ENCODE peak calls at places on chromosomes 3 and 15, in four cellular contexts. One of them, this sample, is unnamed.

GRCh38 chr3:126914226-126914625 is 68.7 kb upstream of the PLXNA1 start:
- DNase-seq in AG09309: no peak
- DNase-seq in sigmoid colon: no peak
- DNase-seq in BE2C: no peak
- DNase-seq in this sample: no peak

GRCh38 chr15:82298520-82298919 is 35.9 kb downstream of the SAXO2 start:
- DNase-seq in AG09309: no peak
- DNase-seq in sigmoid colon: no peak
- DNase-seq in BE2C: no peak
- DNase-seq in this sample: no peak

GRCh38 chr15:45393851-45394250 is 15.5 kb upstream of the GATM start:
- DNase-seq in AG09309: no peak
- DNase-seq in sigmoid colon: no peak
- DNase-seq in BE2C: no peak
- DNase-seq in this sample: no peak

GRCh38 chr3:13268961-13269391 is 151.1 kb downstream of the NUP210 start:
- DNase-seq in AG09309: no peak
- DNase-seq in sigmoid colon: no peak
- DNase-seq in BE2C: peak; percentile 26
- DNase-seq in this sample: no peak

GRCh38 chr3:52062499-52062898 is 6.1 kb upstream of the DUSP7 start:
- DNase-seq in AG09309: peak; percentile 73
- DNase-seq in sigmoid colon: no peak
- DNase-seq in BE2C: no peak
- DNase-seq in this sample: peak; percentile 91

GRCh38 chr3:65761431-65761830 is 277.3 kb downstream of the MAGI1 start:
- DNase-seq in AG09309: no peak
- DNase-seq in sigmoid colon: no peak
- DNase-seq in BE2C: no peak
- DNase-seq in this sample: no peak

GRCh38 chr15:64877435-64877834 is 34.3 kb upstream of the ANKDD1A start:
- DNase-seq in AG09309: no peak
- DNase-seq in sigmoid colon: peak; percentile 86
- DNase-seq in BE2C: no peak
- DNase-seq in this sample: no peak

GRCh38 chr15:95087253-95087609 is 855.9 kb downstream of the MCTP2 start:
- DNase-seq in AG09309: no peak
- DNase-seq in sigmoid colon: no peak
- DNase-seq in BE2C: no peak
- DNase-seq in this sample: peak; percentile 33

GRCh38 chr3:164397462-164397861 is 680.8 kb downstream of the SI start:
- DNase-seq in AG09309: no peak
- DNase-seq in sigmoid colon: no peak
- DNase-seq in BE2C: no peak
- DNase-seq in this sample: no peak

GRCh38 chr15:70486451-70487379 is 276.6 kb downstream of the UACA start:
- DNase-seq in AG09309: peak; percentile 84
- DNase-seq in sigmoid colon: peak; percentile 77
- DNase-seq in BE2C: no peak
- DNase-seq in this sample: peak; percentile 98

GRCh38 chr3:42763023-42763422 is 10.0 kb downstream of the CCDC13 start:
- DNase-seq in AG09309: no peak
- DNase-seq in sigmoid colon: no peak
- DNase-seq in BE2C: no peak
- DNase-seq in this sample: no peak

GRCh38 chr3:131728898-131729297 is 226.1 kb upstream of the MRPL3 start:
- DNase-seq in AG09309: no peak
- DNase-seq in sigmoid colon: no peak
- DNase-seq in BE2C: peak; percentile 66
- DNase-seq in this sample: no peak

GRCh38 chr3:192825657-192826200 is 91.9 kb downstream of the MB21D2 start:
- DNase-seq in AG09309: no peak
- DNase-seq in sigmoid colon: no peak
- DNase-seq in BE2C: no peak
- DNase-seq in this sample: no peak

GRCh38 chr15:62904511-62904910 is 138.0 kb upstream of the TPM1 start:
- DNase-seq in AG09309: no peak
- DNase-seq in sigmoid colon: no peak
- DNase-seq in BE2C: no peak
- DNase-seq in this sample: no peak

GRCh38 chr3:16048435-16049318 is 125.8 kb upstream of the GALNT15 start:
- DNase-seq in AG09309: no peak
- DNase-seq in sigmoid colon: peak; percentile 82
- DNase-seq in BE2C: peak; percentile 38
- DNase-seq in this sample: peak; percentile 81

GRCh38 chr3:128076783-128077624 is 24.8 kb downstream of the SEC61A1 start:
- DNase-seq in AG09309: no peak
- DNase-seq in sigmoid colon: no peak
- DNase-seq in BE2C: peak; percentile 33
- DNase-seq in this sample: no peak

GRCh38 chr3:52620580-52620979 is 65.1 kb downstream of the PBRM1 start:
- DNase-seq in AG09309: no peak
- DNase-seq in sigmoid colon: no peak
- DNase-seq in BE2C: no peak
- DNase-seq in this sample: no peak

GRCh38 chr15:88803241-88803919 is at the start of gene ACAN:
- DNase-seq in AG09309: no peak
- DNase-seq in sigmoid colon: no peak
- DNase-seq in BE2C: no peak
- DNase-seq in this sample: no peak

GRCh38 chr3:139870000-139870675 is 64.8 kb upstream of the CLSTN2 start:
- DNase-seq in AG09309: no peak
- DNase-seq in sigmoid colon: no peak
- DNase-seq in BE2C: no peak
- DNase-seq in this sample: no peak

GRCh38 chr3:114666613-114667012 is 372.8 kb downstream of the TIGIT start:
- DNase-seq in AG09309: no peak
- DNase-seq in sigmoid colon: no peak
- DNase-seq in BE2C: no peak
- DNase-seq in this sample: no peak

GRCh38 chr3:81378552-81379288 is 382.7 kb downstream of the GBE1 start:
- DNase-seq in AG09309: no peak
- DNase-seq in sigmoid colon: no peak
- DNase-seq in BE2C: no peak
- DNase-seq in this sample: no peak

GRCh38 chr3:18738393-18739097 is 313.4 kb upstream of the SATB1 start:
- DNase-seq in AG09309: no peak
- DNase-seq in sigmoid colon: no peak
- DNase-seq in BE2C: no peak
- DNase-seq in this sample: no peak

GRCh38 chr3:183116051-183116614 is 16.8 kb upstream of the MCCC1 start:
- DNase-seq in AG09309: no peak
- DNase-seq in sigmoid colon: no peak
- DNase-seq in BE2C: peak; percentile 76
- DNase-seq in this sample: no peak

GRCh38 chr15:101001796-101002195 is 82.6 kb downstream of the LRRK1 start:
- DNase-seq in AG09309: no peak
- DNase-seq in sigmoid colon: no peak
- DNase-seq in BE2C: no peak
- DNase-seq in this sample: no peak

GRCh38 chr3:11272913-11273574 is 847 bp downstream of the ATG7 start:
- DNase-seq in AG09309: no peak
- DNase-seq in sigmoid colon: no peak
- DNase-seq in BE2C: no peak
- DNase-seq in this sample: no peak

GRCh38 chr15:98518823-98519561 is 129.3 kb upstream of the IGF1R start:
- DNase-seq in AG09309: peak; percentile 35
- DNase-seq in sigmoid colon: peak; percentile 78
- DNase-seq in BE2C: peak; percentile 63
- DNase-seq in this sample: peak; percentile 73

GRCh38 chr3:130854208-130854864 is 39.5 kb upstream of the ATP2C1 start:
- DNase-seq in AG09309: no peak
- DNase-seq in sigmoid colon: no peak
- DNase-seq in BE2C: no peak
- DNase-seq in this sample: no peak

GRCh38 chr15:48473667-48474066 is 142.4 kb downstream of the DUT start:
- DNase-seq in AG09309: no peak
- DNase-seq in sigmoid colon: no peak
- DNase-seq in BE2C: no peak
- DNase-seq in this sample: no peak

GRCh38 chr15:33490703-33491102 is 179.9 kb downstream of the RYR3 start:
- DNase-seq in AG09309: no peak
- DNase-seq in sigmoid colon: no peak
- DNase-seq in BE2C: no peak
- DNase-seq in this sample: no peak

GRCh38 chr15:100891316-100892012 is 11.8 kb downstream of the ALDH1A3 start:
- DNase-seq in AG09309: no peak
- DNase-seq in sigmoid colon: peak; percentile 58
- DNase-seq in BE2C: no peak
- DNase-seq in this sample: no peak

GRCh38 chr15:75195122-75195765 is 6.4 kb upstream of the C15orf39 start:
- DNase-seq in AG09309: no peak
- DNase-seq in sigmoid colon: no peak
- DNase-seq in BE2C: peak; percentile 89
- DNase-seq in this sample: no peak

GRCh38 chr3:159762238-159762637 is 226.4 kb upstream of the IL12A start:
- DNase-seq in AG09309: peak; percentile 20
- DNase-seq in sigmoid colon: no peak
- DNase-seq in BE2C: no peak
- DNase-seq in this sample: no peak

GRCh38 chr3:24069045-24069444 is 124.0 kb downstream of the NR1D2 start:
- DNase-seq in AG09309: no peak
- DNase-seq in sigmoid colon: peak; percentile 71
- DNase-seq in BE2C: no peak
- DNase-seq in this sample: no peak
- TF ChIP-seq CTCF in AG09309: no peak
- TF ChIP-seq CTCF in sigmoid colon: no peak
- TF ChIP-seq CTCF in BE2C: no peak
- TF ChIP-seq CTCF in this sample: no peak

GRCh38 chr3:71725279-71725991 is at the start of gene EIF4E3:
- DNase-seq in AG09309: no peak
- DNase-seq in sigmoid colon: peak; percentile 70
- DNase-seq in BE2C: peak; percentile 50
- DNase-seq in this sample: no peak

GRCh38 chr3:71722693-71723092 is 2.5 kb downstream of the EIF4E3 start:
- DNase-seq in AG09309: no peak
- DNase-seq in sigmoid colon: no peak
- DNase-seq in BE2C: no peak
- DNase-seq in this sample: no peak

GRCh38 chr3:71724171-71724453 is 1.1 kb downstream of the EIF4E3 start:
- DNase-seq in AG09309: no peak
- DNase-seq in sigmoid colon: no peak
- DNase-seq in BE2C: no peak
- DNase-seq in this sample: no peak

GRCh38 chr3:71724584-71725278 is 471 bp downstream of the EIF4E3 start:
- DNase-seq in AG09309: no peak
- DNase-seq in sigmoid colon: peak; percentile 73
- DNase-seq in BE2C: peak; percentile 53
- DNase-seq in this sample: no peak

GRCh38 chr3:71723452-71724170 is 1.6 kb downstream of the EIF4E3 start:
- DNase-seq in AG09309: no peak
- DNase-seq in sigmoid colon: no peak
- DNase-seq in BE2C: no peak
- DNase-seq in this sample: no peak
- H3K4me3 ChIP-seq in AG09309: no peak overlapping the region
- H3K4me3 ChIP-seq in sigmoid colon: peak overlapping the region; percentile 94
- H3K4me3 ChIP-seq in BE2C: no peak overlapping the region
- H3K4me3 ChIP-seq in this sample: no peak overlapping the region

GRCh38 chr15:47194718-47195117 is 522.6 kb upstream of the SEMA6D start:
- DNase-seq in AG09309: no peak
- DNase-seq in sigmoid colon: no peak
- DNase-seq in BE2C: no peak
- DNase-seq in this sample: peak; percentile 54
- TF ChIP-seq CTCF in AG09309: peak; percentile 24
- TF ChIP-seq CTCF in sigmoid colon: no peak
- TF ChIP-seq CTCF in BE2C: peak; percentile 58
- TF ChIP-seq CTCF in this sample: peak; percentile 51

GRCh38 chr15:36814085-36814484 is 234.7 kb downstream of the CDIN1 start:
- DNase-seq in AG09309: no peak
- DNase-seq in sigmoid colon: no peak
- DNase-seq in BE2C: no peak
- DNase-seq in this sample: no peak

GRCh38 chr15:36814708-36815107 is 235.3 kb downstream of the CDIN1 start:
- DNase-seq in AG09309: no peak
- DNase-seq in sigmoid colon: no peak
- DNase-seq in BE2C: no peak
- DNase-seq in this sample: peak; percentile 14

GRCh38 chr15:36817776-36818175 is 238.3 kb downstream of the CDIN1 start:
- DNase-seq in AG09309: no peak
- DNase-seq in sigmoid colon: no peak
- DNase-seq in BE2C: no peak
- DNase-seq in this sample: no peak

DNA sequence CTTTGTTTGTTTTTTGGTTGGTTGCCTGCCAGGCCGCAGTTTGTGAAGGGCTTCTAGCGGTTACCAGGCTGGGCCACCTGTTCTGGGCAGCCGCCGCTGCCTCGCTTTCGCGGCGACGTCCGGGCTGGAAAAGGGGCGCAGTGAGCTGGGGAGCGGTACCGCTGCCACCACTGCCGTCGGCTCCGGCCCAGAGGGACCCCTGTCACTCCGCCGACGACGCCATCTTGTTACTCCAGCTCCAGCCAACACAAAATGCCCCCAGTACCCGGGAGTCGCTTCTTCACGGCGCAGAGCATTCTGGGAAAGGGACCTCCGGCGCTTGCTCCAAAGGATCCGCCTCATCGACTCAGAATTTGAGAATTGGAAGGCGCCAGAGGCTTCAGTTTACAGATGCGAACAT is 238.8 kb downstream of the CDIN1 start:
- DNase-seq in AG09309: no peak
- DNase-seq in sigmoid colon: no peak
- DNase-seq in BE2C: no peak
- DNase-seq in this sample: no peak
- H3K4me3 ChIP-seq in AG09309: peak overlapping the region; percentile 46
- H3K4me3 ChIP-seq in sigmoid colon: no peak overlapping the region
- H3K4me3 ChIP-seq in BE2C: no peak overlapping the region
- H3K4me3 ChIP-seq in this sample: no peak overlapping the region

DNA sequence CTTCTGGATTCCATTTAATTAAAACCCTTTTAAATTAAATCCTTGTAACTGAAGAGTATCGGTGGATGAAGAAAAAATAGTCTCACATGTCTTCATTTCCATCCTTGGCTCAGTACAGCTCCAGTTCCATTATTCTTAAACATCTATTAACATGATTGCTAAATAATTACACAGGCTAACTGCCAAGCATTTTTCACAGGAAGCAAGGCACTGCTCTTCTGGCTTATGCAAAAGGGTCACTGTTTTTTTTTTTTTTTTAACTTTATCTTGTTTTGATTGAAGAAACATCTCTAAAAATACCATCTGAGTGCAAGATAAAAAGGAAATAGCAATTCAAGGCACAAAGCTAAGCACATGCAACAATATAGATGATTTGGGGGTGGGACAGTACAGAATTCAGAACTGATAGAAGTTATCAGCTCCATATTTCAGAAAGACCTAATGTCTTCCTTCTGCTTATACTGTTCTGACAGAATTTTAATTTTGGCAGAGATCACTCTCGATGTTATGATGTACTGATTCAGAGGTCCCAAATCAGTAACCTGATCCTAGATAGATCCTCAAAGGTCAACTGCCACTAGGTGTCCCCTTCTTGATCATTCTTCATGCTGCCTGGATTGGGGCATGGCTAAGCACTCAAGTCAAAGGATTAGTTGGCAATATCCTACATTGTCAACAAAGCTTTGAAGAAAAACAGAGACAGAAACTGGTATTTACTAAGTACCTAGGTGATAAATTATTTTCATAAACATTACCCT is 57.8 kb upstream of the ACTC1 start:
- DNase-seq in AG09309: no peak
- DNase-seq in sigmoid colon: no peak
- DNase-seq in BE2C: no peak
- DNase-seq in this sample: peak; percentile 11
- TF ChIP-seq CTCF in AG09309: no peak
- TF ChIP-seq CTCF in sigmoid colon: no peak
- TF ChIP-seq CTCF in BE2C: peak; percentile 34
- TF ChIP-seq CTCF in this sample: no peak

GRCh38 chr3:125052671-125053303 is 3.0 kb downstream of the HEG1 start:
- DNase-seq in AG09309: peak; percentile 73
- DNase-seq in sigmoid colon: no peak
- DNase-seq in BE2C: no peak
- DNase-seq in this sample: peak; percentile 90
- H3K4me3 ChIP-seq in AG09309: peak overlapping the region; percentile 59
- H3K4me3 ChIP-seq in sigmoid colon: peak overlapping the region; percentile 29
- H3K4me3 ChIP-seq in BE2C: no peak overlapping the region
- H3K4me3 ChIP-seq in this sample: peak overlapping the region; percentile 90